ENCODE peak calls at places on chromosomes 4 and X, in seven cellular contexts. One of them, this sample, is unnamed.

GRCh38 chr4:13601060-13601459 is 26.5 kb downstream of the BOD1L1 start:
- DNase-seq in activated naive CD8-positive, alpha-beta T cell treated with anti-CD3 and anti-CD28 coated beads, Interleukin-2, amount 10 ng/mL, durations not matched to agents 7 days and 5 days: no peak
- DNase-seq in NT2/D1: no peak
- DNase-seq in naive thymus-derived CD8-positive, alpha-beta T cell: no peak
- DNase-seq in fibroblast of gingiva: no peak
- DNase-seq in NCI-H526: no peak
- DNase-seq in GM20000: no peak
- DNase-seq in this sample: no peak

GRCh38 chr4:115357767-115358166 is 244.3 kb upstream of the NDST4 start:
- DNase-seq in GM20000: no peak
- DNase-seq in NCI-H526: no peak
- DNase-seq in naive thymus-derived CD8-positive, alpha-beta T cell: no peak
- DNase-seq in NT2/D1: no peak
- DNase-seq in activated naive CD8-positive, alpha-beta T cell treated with anti-CD3 and anti-CD28 coated beads, Interleukin-2, amount 10 ng/mL, durations not matched to agents 7 days and 5 days: no peak
- DNase-seq in fibroblast of gingiva: no peak
- DNase-seq in this sample: no peak

GRCh38 chr4:140188975-140189374 is 35.0 kb upstream of the MAML3 start:
- DNase-seq in activated naive CD8-positive, alpha-beta T cell treated with anti-CD3 and anti-CD28 coated beads, Interleukin-2, amount 10 ng/mL, durations not matched to agents 7 days and 5 days: no peak
- DNase-seq in GM20000: no peak
- DNase-seq in fibroblast of gingiva: peak
- DNase-seq in NT2/D1: no peak
- DNase-seq in NCI-H526: no peak
- DNase-seq in naive thymus-derived CD8-positive, alpha-beta T cell: no peak
- DNase-seq in this sample: no peak

GRCh38 chrX:73400136-73400748 is 46.6 kb upstream of the CDX4 start:
- DNase-seq in GM20000: no peak
- DNase-seq in naive thymus-derived CD8-positive, alpha-beta T cell: no peak
- DNase-seq in NCI-H526: peak
- DNase-seq in NT2/D1: no peak
- DNase-seq in fibroblast of gingiva: no peak
- DNase-seq in activated naive CD8-positive, alpha-beta T cell treated with anti-CD3 and anti-CD28 coated beads, Interleukin-2, amount 10 ng/mL, durations not matched to agents 7 days and 5 days: no peak
- DNase-seq in this sample: no peak

GRCh38 chrX:154750301-154751120 is at the start of gene GAB3:
- DNase-seq in NCI-H526: peak
- DNase-seq in activated naive CD8-positive, alpha-beta T cell treated with anti-CD3 and anti-CD28 coated beads, Interleukin-2, amount 10 ng/mL, durations not matched to agents 7 days and 5 days: peak
- DNase-seq in naive thymus-derived CD8-positive, alpha-beta T cell: peak
- DNase-seq in fibroblast of gingiva: no peak
- DNase-seq in NT2/D1: no peak
- DNase-seq in GM20000: peak
- DNase-seq in this sample: peak

GRCh38 chr4:184599492-184600135 is 49.6 kb downstream of the CASP3 start:
- DNase-seq in activated naive CD8-positive, alpha-beta T cell treated with anti-CD3 and anti-CD28 coated beads, Interleukin-2, amount 10 ng/mL, durations not matched to agents 7 days and 5 days: no peak
- DNase-seq in naive thymus-derived CD8-positive, alpha-beta T cell: no peak
- DNase-seq in NT2/D1: no peak
- DNase-seq in NCI-H526: no peak
- DNase-seq in fibroblast of gingiva: peak
- DNase-seq in GM20000: no peak
- DNase-seq in this sample: no peak

GRCh38 chr4:74874785-74875367 is 58.0 kb upstream of the PARM1 start:
- DNase-seq in activated naive CD8-positive, alpha-beta T cell treated with anti-CD3 and anti-CD28 coated beads, Interleukin-2, amount 10 ng/mL, durations not matched to agents 7 days and 5 days: no peak
- DNase-seq in NCI-H526: peak
- DNase-seq in naive thymus-derived CD8-positive, alpha-beta T cell: no peak
- DNase-seq in NT2/D1: peak
- DNase-seq in GM20000: peak
- DNase-seq in fibroblast of gingiva: peak
- DNase-seq in this sample: no peak

GRCh38 chr4:74431113-74431826 is 13.7 kb upstream of the AREG start:
- DNase-seq in NCI-H526: no peak
- DNase-seq in NT2/D1: no peak
- DNase-seq in GM20000: no peak
- DNase-seq in fibroblast of gingiva: peak
- DNase-seq in naive thymus-derived CD8-positive, alpha-beta T cell: no peak
- DNase-seq in activated naive CD8-positive, alpha-beta T cell treated with anti-CD3 and anti-CD28 coated beads, Interleukin-2, amount 10 ng/mL, durations not matched to agents 7 days and 5 days: no peak
- DNase-seq in this sample: no peak

GRCh38 chr4:14987054-14987453 is 15.2 kb upstream of the CPEB2 start:
- DNase-seq in activated naive CD8-positive, alpha-beta T cell treated with anti-CD3 and anti-CD28 coated beads, Interleukin-2, amount 10 ng/mL, durations not matched to agents 7 days and 5 days: no peak
- DNase-seq in NT2/D1: no peak
- DNase-seq in naive thymus-derived CD8-positive, alpha-beta T cell: no peak
- DNase-seq in GM20000: no peak
- DNase-seq in fibroblast of gingiva: no peak
- DNase-seq in NCI-H526: no peak
- DNase-seq in this sample: no peak

GRCh38 chr4:2489841-2490552 is 21.1 kb downstream of the RNF4 start:
- DNase-seq in NT2/D1: no peak
- DNase-seq in GM20000: no peak
- DNase-seq in fibroblast of gingiva: peak
- DNase-seq in activated naive CD8-positive, alpha-beta T cell treated with anti-CD3 and anti-CD28 coated beads, Interleukin-2, amount 10 ng/mL, durations not matched to agents 7 days and 5 days: no peak
- DNase-seq in naive thymus-derived CD8-positive, alpha-beta T cell: no peak
- DNase-seq in NCI-H526: no peak
- DNase-seq in this sample: no peak

GRCh38 chr4:17347445-17347844 is 164.4 kb downstream of the QDPR start:
- DNase-seq in NCI-H526: peak
- DNase-seq in GM20000: peak
- DNase-seq in naive thymus-derived CD8-positive, alpha-beta T cell: no peak
- DNase-seq in fibroblast of gingiva: peak
- DNase-seq in activated naive CD8-positive, alpha-beta T cell treated with anti-CD3 and anti-CD28 coated beads, Interleukin-2, amount 10 ng/mL, durations not matched to agents 7 days and 5 days: no peak
- DNase-seq in NT2/D1: peak
- DNase-seq in this sample: no peak

GRCh38 chrX:19750028-19750786 is 137.2 kb downstream of the SH3KBP1 start:
- DNase-seq in NCI-H526: peak
- DNase-seq in activated naive CD8-positive, alpha-beta T cell treated with anti-CD3 and anti-CD28 coated beads, Interleukin-2, amount 10 ng/mL, durations not matched to agents 7 days and 5 days: no peak
- DNase-seq in naive thymus-derived CD8-positive, alpha-beta T cell: no peak
- DNase-seq in fibroblast of gingiva: no peak
- DNase-seq in NT2/D1: no peak
- DNase-seq in GM20000: no peak
- DNase-seq in this sample: no peak

GRCh38 chr4:42513748-42514490 is 116.6 kb downstream of the SHISA3 start:
- DNase-seq in naive thymus-derived CD8-positive, alpha-beta T cell: no peak
- DNase-seq in NT2/D1: peak
- DNase-seq in fibroblast of gingiva: no peak
- DNase-seq in activated naive CD8-positive, alpha-beta T cell treated with anti-CD3 and anti-CD28 coated beads, Interleukin-2, amount 10 ng/mL, durations not matched to agents 7 days and 5 days: no peak
- DNase-seq in NCI-H526: no peak
- DNase-seq in GM20000: no peak
- DNase-seq in this sample: no peak

GRCh38 chrX:107825698-107826285 is at the start of gene MID2:
- DNase-seq in NCI-H526: peak
- DNase-seq in naive thymus-derived CD8-positive, alpha-beta T cell: peak
- DNase-seq in activated naive CD8-positive, alpha-beta T cell treated with anti-CD3 and anti-CD28 coated beads, Interleukin-2, amount 10 ng/mL, durations not matched to agents 7 days and 5 days: no peak
- DNase-seq in fibroblast of gingiva: peak
- DNase-seq in GM20000: peak
- DNase-seq in NT2/D1: no peak
- DNase-seq in this sample: peak

GRCh38 chrX:38138157-38138556 is 82.5 kb downstream of the SRPX start:
- DNase-seq in naive thymus-derived CD8-positive, alpha-beta T cell: no peak
- DNase-seq in NT2/D1: no peak
- DNase-seq in fibroblast of gingiva: no peak
- DNase-seq in GM20000: no peak
- DNase-seq in NCI-H526: no peak
- DNase-seq in activated naive CD8-positive, alpha-beta T cell treated with anti-CD3 and anti-CD28 coated beads, Interleukin-2, amount 10 ng/mL, durations not matched to agents 7 days and 5 days: no peak
- DNase-seq in this sample: no peak

GRCh38 chrX:16465081-16465876 is 184.7 kb upstream of the S100G start:
- DNase-seq in NCI-H526: no peak
- DNase-seq in NT2/D1: no peak
- DNase-seq in fibroblast of gingiva: peak
- DNase-seq in naive thymus-derived CD8-positive, alpha-beta T cell: no peak
- DNase-seq in GM20000: no peak
- DNase-seq in activated naive CD8-positive, alpha-beta T cell treated with anti-CD3 and anti-CD28 coated beads, Interleukin-2, amount 10 ng/mL, durations not matched to agents 7 days and 5 days: no peak
- DNase-seq in this sample: no peak

GRCh38 chr4:113449407-113449974 is 312.0 kb downstream of the CAMK2D start:
- DNase-seq in NT2/D1: no peak
- DNase-seq in naive thymus-derived CD8-positive, alpha-beta T cell: no peak
- DNase-seq in NCI-H526: no peak
- DNase-seq in GM20000: no peak
- DNase-seq in activated naive CD8-positive, alpha-beta T cell treated with anti-CD3 and anti-CD28 coated beads, Interleukin-2, amount 10 ng/mL, durations not matched to agents 7 days and 5 days: no peak
- DNase-seq in fibroblast of gingiva: peak
- DNase-seq in this sample: no peak

GRCh38 chr4:38867478-38868054 is at the start of gene FAM114A1:
- DNase-seq in GM20000: peak
- DNase-seq in activated naive CD8-positive, alpha-beta T cell treated with anti-CD3 and anti-CD28 coated beads, Interleukin-2, amount 10 ng/mL, durations not matched to agents 7 days and 5 days: peak
- DNase-seq in NT2/D1: no peak
- DNase-seq in fibroblast of gingiva: peak
- DNase-seq in naive thymus-derived CD8-positive, alpha-beta T cell: no peak
- DNase-seq in NCI-H526: peak
- DNase-seq in this sample: no peak

GRCh38 chrX:57528670-57529255 is 63.0 kb upstream of the ZXDB start:
- DNase-seq in activated naive CD8-positive, alpha-beta T cell treated with anti-CD3 and anti-CD28 coated beads, Interleukin-2, amount 10 ng/mL, durations not matched to agents 7 days and 5 days: no peak
- DNase-seq in NCI-H526: peak
- DNase-seq in GM20000: no peak
- DNase-seq in naive thymus-derived CD8-positive, alpha-beta T cell: peak
- DNase-seq in fibroblast of gingiva: no peak
- DNase-seq in NT2/D1: peak
- DNase-seq in this sample: no peak

GRCh38 chrX:140034916-140035315 is 69.6 kb upstream of the CXorf66 start:
- DNase-seq in NT2/D1: no peak
- DNase-seq in NCI-H526: no peak
- DNase-seq in GM20000: no peak
- DNase-seq in fibroblast of gingiva: no peak
- DNase-seq in activated naive CD8-positive, alpha-beta T cell treated with anti-CD3 and anti-CD28 coated beads, Interleukin-2, amount 10 ng/mL, durations not matched to agents 7 days and 5 days: no peak
- DNase-seq in naive thymus-derived CD8-positive, alpha-beta T cell: no peak
- DNase-seq in this sample: no peak

GRCh38 chr4:114317564-114317963 is 281.0 kb upstream of the UGT8 start:
- DNase-seq in fibroblast of gingiva: no peak
- DNase-seq in NT2/D1: no peak
- DNase-seq in GM20000: no peak
- DNase-seq in NCI-H526: no peak
- DNase-seq in naive thymus-derived CD8-positive, alpha-beta T cell: no peak
- DNase-seq in activated naive CD8-positive, alpha-beta T cell treated with anti-CD3 and anti-CD28 coated beads, Interleukin-2, amount 10 ng/mL, durations not matched to agents 7 days and 5 days: no peak
- DNase-seq in this sample: no peak

GRCh38 chrX:103329991-103330390 is at the start of gene TCEAL7:
- DNase-seq in fibroblast of gingiva: peak
- DNase-seq in activated naive CD8-positive, alpha-beta T cell treated with anti-CD3 and anti-CD28 coated beads, Interleukin-2, amount 10 ng/mL, durations not matched to agents 7 days and 5 days: no peak
- DNase-seq in GM20000: no peak
- DNase-seq in naive thymus-derived CD8-positive, alpha-beta T cell: no peak
- DNase-seq in NT2/D1: no peak
- DNase-seq in NCI-H526: no peak
- DNase-seq in this sample: no peak

GRCh38 chrX:54561622-54562021 is 31.6 kb downstream of the GNL3L start:
- DNase-seq in activated naive CD8-positive, alpha-beta T cell treated with anti-CD3 and anti-CD28 coated beads, Interleukin-2, amount 10 ng/mL, durations not matched to agents 7 days and 5 days: no peak
- DNase-seq in naive thymus-derived CD8-positive, alpha-beta T cell: no peak
- DNase-seq in fibroblast of gingiva: no peak
- DNase-seq in NT2/D1: no peak
- DNase-seq in GM20000: no peak
- DNase-seq in NCI-H526: no peak
- DNase-seq in this sample: no peak

GRCh38 chrX:54044877-54045328 is 630 bp upstream of the PHF8 start:
- DNase-seq in naive thymus-derived CD8-positive, alpha-beta T cell: no peak
- DNase-seq in NT2/D1: no peak
- DNase-seq in activated naive CD8-positive, alpha-beta T cell treated with anti-CD3 and anti-CD28 coated beads, Interleukin-2, amount 10 ng/mL, durations not matched to agents 7 days and 5 days: no peak
- DNase-seq in fibroblast of gingiva: no peak
- DNase-seq in GM20000: no peak
- DNase-seq in NCI-H526: peak
- DNase-seq in this sample: no peak

GRCh38 chr4:122894802-122895201 is 27.6 kb downstream of the NUDT6 start:
- DNase-seq in fibroblast of gingiva: no peak
- DNase-seq in GM20000: no peak
- DNase-seq in naive thymus-derived CD8-positive, alpha-beta T cell: no peak
- DNase-seq in activated naive CD8-positive, alpha-beta T cell treated with anti-CD3 and anti-CD28 coated beads, Interleukin-2, amount 10 ng/mL, durations not matched to agents 7 days and 5 days: no peak
- DNase-seq in NT2/D1: no peak
- DNase-seq in NCI-H526: no peak
- DNase-seq in this sample: no peak

GRCh38 chr4:15654556-15655222 is 468 bp downstream of the FBXL5 start:
- DNase-seq in fibroblast of gingiva: peak
- DNase-seq in GM20000: no peak
- DNase-seq in NT2/D1: no peak
- DNase-seq in naive thymus-derived CD8-positive, alpha-beta T cell: peak
- DNase-seq in activated naive CD8-positive, alpha-beta T cell treated with anti-CD3 and anti-CD28 coated beads, Interleukin-2, amount 10 ng/mL, durations not matched to agents 7 days and 5 days: no peak
- DNase-seq in NCI-H526: peak
- DNase-seq in this sample: peak

GRCh38 chr4:85600501-85600900 is 125.6 kb downstream of the ARHGAP24 start:
- DNase-seq in naive thymus-derived CD8-positive, alpha-beta T cell: no peak
- DNase-seq in NCI-H526: no peak
- DNase-seq in fibroblast of gingiva: no peak
- DNase-seq in activated naive CD8-positive, alpha-beta T cell treated with anti-CD3 and anti-CD28 coated beads, Interleukin-2, amount 10 ng/mL, durations not matched to agents 7 days and 5 days: no peak
- DNase-seq in GM20000: no peak
- DNase-seq in NT2/D1: no peak
- DNase-seq in this sample: no peak

GRCh38 chr4:3730422-3730821 is 35.8 kb upstream of the ADRA2C start:
- DNase-seq in naive thymus-derived CD8-positive, alpha-beta T cell: no peak
- DNase-seq in GM20000: no peak
- DNase-seq in NCI-H526: no peak
- DNase-seq in NT2/D1: no peak
- DNase-seq in activated naive CD8-positive, alpha-beta T cell treated with anti-CD3 and anti-CD28 coated beads, Interleukin-2, amount 10 ng/mL, durations not matched to agents 7 days and 5 days: no peak
- DNase-seq in fibroblast of gingiva: no peak
- DNase-seq in this sample: no peak

GRCh38 chr4:13990596-13991589 is 363.4 kb upstream of the BOD1L1 start:
- DNase-seq in naive thymus-derived CD8-positive, alpha-beta T cell: no peak
- DNase-seq in fibroblast of gingiva: peak
- DNase-seq in NCI-H526: no peak
- DNase-seq in activated naive CD8-positive, alpha-beta T cell treated with anti-CD3 and anti-CD28 coated beads, Interleukin-2, amount 10 ng/mL, durations not matched to agents 7 days and 5 days: no peak
- DNase-seq in NT2/D1: no peak
- DNase-seq in GM20000: no peak
- DNase-seq in this sample: no peak

GRCh38 chr4:8473920-8474590 is 33.5 kb downstream of the TRMT44 start:
- DNase-seq in NCI-H526: no peak
- DNase-seq in activated naive CD8-positive, alpha-beta T cell treated with anti-CD3 and anti-CD28 coated beads, Interleukin-2, amount 10 ng/mL, durations not matched to agents 7 days and 5 days: no peak
- DNase-seq in NT2/D1: no peak
- DNase-seq in naive thymus-derived CD8-positive, alpha-beta T cell: no peak
- DNase-seq in fibroblast of gingiva: no peak
- DNase-seq in GM20000: no peak
- DNase-seq in this sample: no peak

GRCh38 chrX:45385767-45386166 is 185.1 kb upstream of the DIPK2B start:
- DNase-seq in activated naive CD8-positive, alpha-beta T cell treated with anti-CD3 and anti-CD28 coated beads, Interleukin-2, amount 10 ng/mL, durations not matched to agents 7 days and 5 days: no peak
- DNase-seq in NT2/D1: no peak
- DNase-seq in naive thymus-derived CD8-positive, alpha-beta T cell: no peak
- DNase-seq in fibroblast of gingiva: no peak
- DNase-seq in GM20000: no peak
- DNase-seq in NCI-H526: no peak
- DNase-seq in this sample: no peak

GRCh38 chr4:174314274-174314673 is 30.6 kb downstream of the CEP44 start:
- DNase-seq in fibroblast of gingiva: no peak
- DNase-seq in naive thymus-derived CD8-positive, alpha-beta T cell: no peak
- DNase-seq in activated naive CD8-positive, alpha-beta T cell treated with anti-CD3 and anti-CD28 coated beads, Interleukin-2, amount 10 ng/mL, durations not matched to agents 7 days and 5 days: no peak
- DNase-seq in NT2/D1: no peak
- DNase-seq in GM20000: no peak
- DNase-seq in NCI-H526: no peak
- DNase-seq in this sample: no peak

GRCh38 chrX:69321789-69322188 is 156.5 kb upstream of the PJA1 start:
- DNase-seq in fibroblast of gingiva: no peak
- DNase-seq in naive thymus-derived CD8-positive, alpha-beta T cell: no peak
- DNase-seq in activated naive CD8-positive, alpha-beta T cell treated with anti-CD3 and anti-CD28 coated beads, Interleukin-2, amount 10 ng/mL, durations not matched to agents 7 days and 5 days: no peak
- DNase-seq in NT2/D1: no peak
- DNase-seq in GM20000: no peak
- DNase-seq in NCI-H526: no peak
- DNase-seq in this sample: no peak

GRCh38 chrX:100946521-100946920 is 17.8 kb upstream of the XKRX start:
- DNase-seq in activated naive CD8-positive, alpha-beta T cell treated with anti-CD3 and anti-CD28 coated beads, Interleukin-2, amount 10 ng/mL, durations not matched to agents 7 days and 5 days: no peak
- DNase-seq in NCI-H526: no peak
- DNase-seq in naive thymus-derived CD8-positive, alpha-beta T cell: no peak
- DNase-seq in NT2/D1: no peak
- DNase-seq in fibroblast of gingiva: peak
- DNase-seq in GM20000: no peak
- DNase-seq in this sample: no peak

GRCh38 chr4:94339779-94340178 is 2.9 kb downstream of the HPGDS start:
- DNase-seq in naive thymus-derived CD8-positive, alpha-beta T cell: no peak
- DNase-seq in fibroblast of gingiva: no peak
- DNase-seq in GM20000: no peak
- DNase-seq in activated naive CD8-positive, alpha-beta T cell treated with anti-CD3 and anti-CD28 coated beads, Interleukin-2, amount 10 ng/mL, durations not matched to agents 7 days and 5 days: no peak
- DNase-seq in NT2/D1: no peak
- DNase-seq in NCI-H526: no peak
- DNase-seq in this sample: no peak

GRCh38 chr4:26717332-26717731 is 133.4 kb downstream of the TBC1D19 start:
- DNase-seq in fibroblast of gingiva: peak
- DNase-seq in NT2/D1: no peak
- DNase-seq in NCI-H526: no peak
- DNase-seq in activated naive CD8-positive, alpha-beta T cell treated with anti-CD3 and anti-CD28 coated beads, Interleukin-2, amount 10 ng/mL, durations not matched to agents 7 days and 5 days: no peak
- DNase-seq in naive thymus-derived CD8-positive, alpha-beta T cell: no peak
- DNase-seq in GM20000: no peak
- DNase-seq in this sample: no peak

GRCh38 chr4:6297266-6297815 is 27.7 kb downstream of the WFS1 start:
- DNase-seq in NT2/D1: no peak
- DNase-seq in activated naive CD8-positive, alpha-beta T cell treated with anti-CD3 and anti-CD28 coated beads, Interleukin-2, amount 10 ng/mL, durations not matched to agents 7 days and 5 days: no peak
- DNase-seq in fibroblast of gingiva: no peak
- DNase-seq in NCI-H526: no peak
- DNase-seq in naive thymus-derived CD8-positive, alpha-beta T cell: no peak
- DNase-seq in GM20000: no peak
- DNase-seq in this sample: no peak

GRCh38 chr4:190020790-190021717 is 6.0 kb downstream of the FRG2 start:
- DNase-seq in fibroblast of gingiva: no peak
- DNase-seq in NCI-H526: no peak
- DNase-seq in naive thymus-derived CD8-positive, alpha-beta T cell: no peak
- DNase-seq in activated naive CD8-positive, alpha-beta T cell treated with anti-CD3 and anti-CD28 coated beads, Interleukin-2, amount 10 ng/mL, durations not matched to agents 7 days and 5 days: peak
- DNase-seq in NT2/D1: peak
- DNase-seq in GM20000: peak
- DNase-seq in this sample: no peak